ENCODE peak calls at places on chromosomes 5 and 9, in four cellular contexts. M, K, B and C are unnamed samples. For H3K4me1, the result is how much of the 10 kb centered on the place peaks cover.

GRCh38 chr9:98867434-98868168 is 60.1 kb downstream of the GALNT12 start:
- DNase-seq in M (no peak), K (no peak), B (no peak), C (peak)

GRCh38 chr5:36398137-36398536 is 96.4 kb upstream of the RANBP3L start:
- DNase-seq in M (no peak), K (peak), B (peak), C (peak)

GRCh38 chr9:128253140-128253990 is 22.4 kb downstream of the GOLGA2 start:
- DNase-seq in M (no peak), K (peak), B (no peak), C (no peak)

GRCh38 chr9:93096811-93097382 is 880 bp downstream of the CARD19 start:
- DNase-seq in M (no peak), K (no peak), B (no peak), C (no peak)

GRCh38 chr5:132363431-132364112 is 5.9 kb upstream of the SLC22A5 start:
- DNase-seq in M (no peak), K (no peak), B (peak), C (peak)

GRCh38 chr5:39505751-39506150 is 81.0 kb upstream of the DAB2 start:
- DNase-seq in M (no peak), K (no peak), B (no peak), C (no peak)

GRCh38 chr5:133824661-133825254 is 143.7 kb downstream of the C5orf15 start:
- DNase-seq in M (no peak), K (no peak), B (no peak), C (no peak)

GRCh38 chr5:176711883-176712282 is 64.6 kb downstream of the TSPAN17 start:
- DNase-seq in M (no peak), K (peak), B (no peak), C (no peak)

GRCh38 chr9:22840641-22841040 is 394.0 kb downstream of the DMRTA1 start:
- DNase-seq in M (no peak), K (peak), B (no peak), C (no peak)

GRCh38 chr9:6873862-6874261 is 116.1 kb downstream of the KDM4C start:
- DNase-seq in M (no peak), K (no peak), B (no peak), C (no peak)

GRCh38 chr5:180114304-180115003 is 42.9 kb upstream of the RNF130 start:
- DNase-seq in M (no peak), K (no peak), B (no peak), C (no peak)

GRCh38 chr5:132388244-132389050 is 18.9 kb downstream of the SLC22A5 start:
- DNase-seq in M (no peak), K (no peak), B (no peak), C (peak)

GRCh38 chr5:139700711-139701693 is 52.9 kb downstream of the CXXC5 start:
- DNase-seq in M (no peak), K (peak), B (no peak), C (peak)

GRCh38 chr9:129624168-129624759 is 1.7 kb upstream of the NTMT1 start:
- DNase-seq in M (no peak), K (peak), B (peak), C (peak)

GRCh38 chr9:91328186-91328585 is 33.5 kb downstream of the AUH start:
- DNase-seq in M (no peak), K (no peak), B (no peak), C (no peak)

GRCh38 chr5:142098275-142098674 is 10.3 kb upstream of the NDFIP1 start:
- DNase-seq in M (no peak), K (no peak), B (no peak), C (no peak)

GRCh38 chr5:159207222-159207615 is 2.1 kb downstream of the RNF145 start:
- DNase-seq in M (no peak), K (no peak), B (no peak), C (no peak)

GRCh38 chr5:159206368-159206767 is 3.0 kb downstream of the RNF145 start:
- DNase-seq in M (no peak), K (no peak), B (no peak), C (no peak)

GRCh38 chr5:159208508-159209437 is 580 bp downstream of the RNF145 start:
- DNase-seq in M (no peak), K (peak), B (no peak), C (peak)

GRCh38 chr5:159207616-159208507 is 1.5 kb downstream of the RNF145 start:
- DNase-seq in M (no peak), K (peak), B (peak), C (peak)

DNA sequence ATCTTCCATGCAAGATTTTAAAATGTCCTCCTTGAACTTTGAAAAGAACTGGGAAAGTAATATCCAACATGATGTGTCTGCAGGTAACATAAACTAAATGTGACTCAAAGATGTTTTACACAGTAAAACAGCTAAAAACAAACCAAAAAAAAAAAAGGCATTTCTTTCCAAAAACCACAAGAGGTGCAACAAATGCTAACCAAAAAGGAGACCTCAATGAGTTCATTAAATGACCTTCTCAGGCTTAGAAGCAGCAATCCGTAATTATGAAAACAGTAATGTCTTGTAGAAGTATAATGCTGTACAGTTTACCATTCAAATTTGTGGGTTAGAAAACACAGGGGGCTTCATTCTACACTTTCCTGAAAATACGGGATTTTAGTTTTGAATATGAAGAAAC is 2.5 kb downstream of the RNF145 start:
- DNase-seq in M (no peak), K (no peak), B (no peak), C (no peak)
- TF ChIP-seq EZH2 in M (no peak), K (no peak), B (no peak), C (no peak)

GRCh38 chr5:173597304-173597703 is 19.1 kb downstream of the BOD1 start:
- DNase-seq in M (no peak), K (no peak), B (no peak), C (no peak)
- H3K4me1 ChIP-seq in M (under half), K (under half), B (under half), C (under half)

DNA sequence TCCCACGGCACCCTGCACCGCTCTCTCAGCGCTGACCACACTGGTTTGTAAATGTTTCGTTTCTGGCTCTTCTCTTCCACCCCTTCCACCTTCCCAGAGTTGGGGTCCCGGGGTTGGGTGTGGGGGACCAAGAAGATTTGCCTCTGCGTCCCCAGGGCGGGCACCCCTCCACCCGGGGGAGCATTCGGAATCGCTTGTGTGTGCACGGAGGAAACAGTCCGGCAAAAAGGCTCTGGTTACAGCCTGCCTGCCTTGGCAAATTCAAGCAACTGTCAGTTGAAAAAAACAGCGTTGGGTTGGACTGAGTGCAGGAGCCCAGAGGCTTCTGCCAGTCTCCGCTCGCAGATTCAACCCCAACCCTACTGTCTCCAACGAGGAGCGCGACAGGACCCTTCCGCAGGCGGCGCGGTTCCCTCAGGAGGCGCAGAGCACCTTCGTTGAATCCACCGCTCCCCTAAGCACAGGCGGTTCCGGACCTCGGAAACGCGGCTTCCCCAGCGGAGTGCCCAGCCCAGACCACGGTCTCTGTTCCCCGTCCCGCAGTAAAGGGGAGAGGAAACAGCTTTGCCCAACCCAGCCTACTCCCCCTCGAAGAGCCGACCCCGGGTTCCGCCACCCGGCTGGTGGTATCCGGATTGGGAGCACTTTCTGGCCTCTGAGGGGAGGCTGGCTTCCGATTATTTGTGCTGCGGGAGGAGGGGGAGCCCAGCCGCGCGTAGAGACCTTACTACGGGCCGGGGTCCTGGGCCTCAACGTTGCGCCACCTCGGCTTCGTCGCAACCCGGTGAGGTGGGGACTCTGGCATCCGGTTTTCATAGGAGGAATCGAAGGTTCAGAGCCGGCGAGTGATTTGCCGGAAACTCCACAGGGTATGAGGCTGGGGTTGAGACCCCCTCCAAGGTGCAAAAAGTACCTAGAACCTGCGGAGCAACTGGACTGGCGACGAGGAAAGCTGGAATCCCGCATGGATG is 9.6 kb downstream of the LHX6 start:
- DNase-seq in M (no peak), K (peak), B (no peak), C (no peak)
- TF ChIP-seq EZH2 in M (peak), K (peak), B (no peak), C (peak)

GRCh38 chr9:112013261-112013660 is 116.6 kb downstream of the UGCG start:
- DNase-seq in M (no peak), K (no peak), B (no peak), C (no peak)
- H3K4me1 ChIP-seq in M (under half), K (under half), B (half or more), C (under half)

DNA sequence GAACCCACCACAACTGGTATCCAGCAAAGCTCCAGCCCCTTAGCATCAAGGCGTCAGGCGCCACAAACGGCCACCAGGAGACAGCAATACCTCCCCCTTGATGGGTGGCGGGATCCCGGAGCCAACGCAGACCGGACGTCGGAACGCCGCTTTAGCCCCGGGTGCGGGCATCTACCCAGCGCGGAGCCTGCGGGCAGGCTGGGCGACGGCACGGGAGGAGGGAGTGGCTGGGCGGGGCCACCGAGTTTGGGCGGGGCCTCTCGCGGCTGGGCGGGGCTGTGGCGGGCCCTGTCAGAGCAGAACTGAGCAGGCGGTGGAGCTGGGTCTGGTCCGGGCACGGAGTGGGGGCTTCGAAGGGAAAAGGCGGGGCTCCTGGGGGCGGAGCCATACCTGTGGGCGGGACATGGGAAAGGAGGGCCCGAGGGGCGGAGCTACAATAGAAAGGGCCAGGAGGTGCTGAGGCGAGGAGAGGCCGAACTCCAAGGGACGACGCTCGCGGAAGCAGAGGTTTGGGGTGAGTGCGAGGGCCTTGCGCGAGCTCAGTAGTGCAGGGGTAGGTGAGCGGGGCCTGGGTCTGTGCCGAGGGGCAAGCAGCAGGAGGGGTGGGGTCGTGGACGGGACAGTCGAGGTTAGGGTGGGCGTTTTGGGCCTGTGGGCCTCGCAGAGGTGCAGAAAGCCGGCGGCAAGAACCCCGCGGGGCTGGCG is 40.2 kb upstream of the GARNL3 start:
- DNase-seq in M (peak), K (peak), B (peak), C (peak)
- TF ChIP-seq EZH2 in M (peak), K (no peak), B (no peak), C (no peak)